ENCODE peak calls at places on chromosomes 12 and 14, in seven cellular contexts. H, E, P, F, K, U and T are unnamed samples.

GRCh38 chr14:22122227-22123187 is 448.9 kb upstream of the OR4E1 start:
- DNase-seq in H (no peak), E (no peak), P (no peak), F (no peak), K (no peak), U (no peak), T (no peak)

GRCh38 chr12:103011974-103012763 is 54.7 kb downstream of the ASCL1 start:
- DNase-seq in H (no peak), E (no peak), P (no peak), F (no peak), K (no peak), U (no peak), T (no peak)

GRCh38 chr14:101399737-101400517 is 161.4 kb upstream of the DIO3 start:
- DNase-seq in H (no peak), E (no peak), P (no peak), F (no peak), K (no peak), U (no peak), T (no peak)

GRCh38 chr12:108133482-108133881 is 4.4 kb downstream of the WSCD2 start:
- DNase-seq in H (no peak), E (no peak), P (no peak), F (no peak), K (no peak), U (peak; percentile 70), T (no peak)

GRCh38 chr12:58601529-58601928 is 318.8 kb downstream of the LRIG3 start:
- DNase-seq in H (no peak), E (no peak), P (no peak), F (no peak), K (no peak), U (no peak), T (no peak)

GRCh38 chr12:71157601-71158233 is at the start of gene TSPAN8:
- DNase-seq in H (no peak), E (no peak), P (no peak), F (no peak), K (no peak), U (no peak), T (no peak)

GRCh38 chr14:62162998-62163589 is 400.9 kb downstream of the SNAPC1 start:
- DNase-seq in H (peak; percentile 20), E (no peak), P (peak; percentile 38), F (peak; percentile 2), K (peak; percentile 48), U (no peak), T (peak; percentile 35)

GRCh38 chr12:57095440-57095839 is 6.5 kb downstream of the NAB2 start:
- DNase-seq in H (no peak), E (no peak), P (no peak), F (no peak), K (no peak), U (no peak), T (no peak)

GRCh38 chr12:115828151-115828550 is 449.3 kb downstream of the MED13L start:
- DNase-seq in H (no peak), E (no peak), P (no peak), F (no peak), K (no peak), U (no peak), T (no peak)

GRCh38 chr14:88168498-88169165 is 154.4 kb downstream of the KCNK10 start:
- DNase-seq in H (peak; percentile 50), E (no peak), P (peak; percentile 20), F (peak; percentile 51), K (no peak), U (no peak), T (peak; percentile 67)

GRCh38 chr12:56007892-56008471 is 10.9 kb downstream of the SUOX start:
- DNase-seq in H (no peak), E (no peak), P (no peak), F (peak; percentile 21), K (no peak), U (no peak), T (no peak)

GRCh38 chr12:113392988-113393579 is 10.6 kb downstream of the SDS start:
- DNase-seq in H (peak; percentile 39), E (no peak), P (no peak), F (no peak), K (no peak), U (no peak), T (peak; percentile 99)

GRCh38 chr12:47709277-47710048 is 3.6 kb upstream of the RPAP3 start:
- DNase-seq in H (no peak), E (no peak), P (no peak), F (no peak), K (no peak), U (no peak), T (no peak)

GRCh38 chr14:67987596-67987995 is 168.0 kb downstream of the RAD51B start:
- DNase-seq in H (no peak), E (no peak), P (no peak), F (no peak), K (no peak), U (no peak), T (no peak)

GRCh38 chr12:123912415-123913385 is 59.9 kb downstream of the CCDC92 start:
- DNase-seq in H (no peak), E (no peak), P (no peak), F (no peak), K (no peak), U (no peak), T (no peak)

GRCh38 chr12:123910057-123910456 is 62.6 kb downstream of the CCDC92 start:
- DNase-seq in H (no peak), E (peak; percentile 32), P (no peak), F (no peak), K (no peak), U (no peak), T (no peak)

GRCh38 chr12:123907021-123907420 is 65.6 kb downstream of the CCDC92 start:
- DNase-seq in H (peak; percentile 82), E (peak; percentile 11), P (no peak), F (no peak), K (no peak), U (no peak), T (no peak)

GRCh38 chr12:123907726-123908476 is 64.7 kb downstream of the CCDC92 start:
- DNase-seq in H (peak; percentile 73), E (peak; percentile 39), P (no peak), F (no peak), K (no peak), U (no peak), T (no peak)

GRCh38 chr12:123908884-123909807 is 63.5 kb downstream of the CCDC92 start:
- DNase-seq in H (no peak), E (peak; percentile 43), P (no peak), F (no peak), K (no peak), U (no peak), T (no peak)
- H3K27ac ChIP-seq in H (no peak overlapping the region), E (no peak overlapping the region), P (no peak overlapping the region), F (no peak overlapping the region), K (no peak overlapping the region), U (no peak overlapping the region), T (no peak overlapping the region)

GRCh38 chr14:23286904-23287479 is 1.1 kb upstream of the HOMEZ start:
- DNase-seq in H (no peak), E (no peak), P (no peak), F (no peak), K (no peak), U (no peak), T (no peak)

GRCh38 chr14:23281247-23281646 is 4.7 kb downstream of the HOMEZ start:
- DNase-seq in H (no peak), E (no peak), P (no peak), F (no peak), K (no peak), U (no peak), T (no peak)

GRCh38 chr14:23285530-23286019 is 357 bp downstream of the HOMEZ start:
- DNase-seq in H (no peak), E (no peak), P (no peak), F (no peak), K (no peak), U (no peak), T (no peak)

GRCh38 chr14:23286020-23286903 is at the start of gene HOMEZ:
- DNase-seq in H (peak; percentile 99), E (peak; percentile 99), P (peak; percentile 73), F (peak; percentile 94), K (peak; percentile 96), U (peak; percentile 100), T (peak; percentile 99)

GRCh38 chr14:23284654-23285529 is 1.0 kb downstream of the HOMEZ start:
- DNase-seq in H (no peak), E (no peak), P (no peak), F (peak; percentile 11), K (no peak), U (no peak), T (no peak)
- H3K27ac ChIP-seq in H (peak overlapping the region; percentile 89), E (peak overlapping the region; percentile 93), P (peak overlapping the region; percentile 86), F (peak overlapping the region; percentile 75), K (peak overlapping the region; percentile 37), U (peak overlapping the region; percentile 96), T (no peak overlapping the region)

GRCh38 chr14:76904100-76904739 is 78.0 kb downstream of the LRRC74A start:
- DNase-seq in H (no peak), E (no peak), P (no peak), F (no peak), K (no peak), U (peak; percentile 61), T (no peak)

GRCh38 chr14:76900406-76901085 is 74.3 kb downstream of the LRRC74A start:
- DNase-seq in H (no peak), E (no peak), P (no peak), F (no peak), K (no peak), U (no peak), T (no peak)

GRCh38 chr14:76902591-76902990 is 76.4 kb downstream of the LRRC74A start:
- DNase-seq in H (no peak), E (no peak), P (no peak), F (no peak), K (no peak), U (no peak), T (no peak)

GRCh38 chr14:76904740-76905569 is 78.7 kb downstream of the LRRC74A start:
- DNase-seq in H (no peak), E (no peak), P (peak; percentile 91), F (peak; percentile 62), K (no peak), U (peak; percentile 60), T (no peak)

GRCh38 chr14:76901171-76902055 is 75.2 kb downstream of the LRRC74A start:
- DNase-seq in H (no peak), E (no peak), P (no peak), F (no peak), K (no peak), U (no peak), T (no peak)
- H3K27ac ChIP-seq in H (no peak overlapping the region), E (peak overlapping the region; percentile 17), P (peak overlapping the region; percentile 23), F (no peak overlapping the region), K (no peak overlapping the region), U (no peak overlapping the region), T (no peak overlapping the region)

GRCh38 chr12:26003065-26003464 is 44.6 kb downstream of the RASSF8 start:
- DNase-seq in H (no peak), E (no peak), P (no peak), F (no peak), K (no peak), U (no peak), T (no peak)

GRCh38 chr12:26010293-26010821 is 51.9 kb downstream of the RASSF8 start:
- DNase-seq in H (peak; percentile 24), E (no peak), P (no peak), F (no peak), K (no peak), U (no peak), T (no peak)

GRCh38 chr12:26011099-26011498 is 52.6 kb downstream of the RASSF8 start:
- DNase-seq in H (no peak), E (no peak), P (no peak), F (no peak), K (no peak), U (no peak), T (no peak)

GRCh38 chr12:26009593-26009992 is 51.1 kb downstream of the RASSF8 start:
- DNase-seq in H (no peak), E (no peak), P (no peak), F (no peak), K (no peak), U (no peak), T (no peak)

GRCh38 chr12:26007563-26007962 is 49.1 kb downstream of the RASSF8 start:
- DNase-seq in H (no peak), E (no peak), P (no peak), F (no peak), K (no peak), U (no peak), T (no peak)
- H3K27ac ChIP-seq in H (no peak overlapping the region), E (no peak overlapping the region), P (no peak overlapping the region), F (no peak overlapping the region), K (no peak overlapping the region), U (no peak overlapping the region), T (no peak overlapping the region)